ENCODE peak calls at places on chromosome 22, in eight cellular contexts. T is upper lobe of left lung, Q is Panc1, L is GM12878, V is GM23338, I is HCT116, Z is K562, G is HepG2. U is an unnamed sample.
A peak's percentile ranks its signal among the peaks of the same experiment; 100 is the strongest.

GRCh38 chr22:37764622-37765021 is 43.1 kb upstream of the GCAT start:
- ATAC-seq in T (no peak), V (no peak), G (no peak), L (peak; percentile 36), Q (no peak), I (no peak), Z (no peak), U (peak; percentile 44)

GRCh38 chr22:36439481-36440271 is 41.8 kb downstream of the TXN2 start:
- ATAC-seq in G (peak; percentile 45), L (no peak), Q (peak; percentile 82), Z (peak; percentile 67), T (peak; percentile 64), I (peak; percentile 88), V (no peak), U (peak; percentile 82)

GRCh38 chr22:18077087-18077638 is 627 bp upstream of the PEX26 start:
- ATAC-seq in L (no peak), Q (peak; percentile 7), I (no peak), V (no peak), T (no peak), G (no peak), Z (no peak), U (no peak)

GRCh38 chr22:37703906-37704305 is 7.1 kb downstream of the TRIOBP start:
- ATAC-seq in I (no peak), Q (no peak), G (no peak), T (no peak), V (no peak), Z (no peak), L (no peak), U (no peak)

GRCh38 chr22:19086417-19086816 is 35.8 kb downstream of the DGCR2 start:
- ATAC-seq in L (peak; percentile 30), Z (peak; percentile 38), G (no peak), V (no peak), T (no peak), I (peak; percentile 41), Q (no peak), U (no peak)

GRCh38 chr22:38461057-38461413 is 6.0 kb upstream of the KCNJ4 start:
- ATAC-seq in T (no peak), Q (peak; percentile 44), V (no peak), G (peak; percentile 7), L (peak; percentile 11), Z (no peak), I (no peak), U (peak; percentile 31)

GRCh38 chr22:45475876-45476514 is 26.7 kb upstream of the FBLN1 start:
- ATAC-seq in Q (no peak), I (no peak), Z (no peak), L (no peak), V (no peak), G (peak; percentile 44), T (peak; percentile 17), U (peak; percentile 20)

GRCh38 chr22:40534379-40535188 is 101.9 kb downstream of the MRTFA start:
- ATAC-seq in L (peak; percentile 48), G (no peak), Q (peak; percentile 80), I (no peak), Z (peak; percentile 76), V (peak; percentile 82), T (no peak), U (no peak)

GRCh38 chr22:19412934-19413333 is 18.6 kb downstream of the HIRA start:
- ATAC-seq in Z (no peak), I (no peak), L (no peak), Q (no peak), T (no peak), V (no peak), G (no peak), U (no peak)

GRCh38 chr22:37014835-37015586 is 4.2 kb downstream of the TST start:
- ATAC-seq in Z (peak; percentile 61), T (no peak), V (no peak), L (no peak), G (peak; percentile 4), Q (no peak), I (no peak), U (no peak)

GRCh38 chr22:40966683-40967082 is 15.5 kb downstream of the RBX1 start:
- ATAC-seq in V (no peak), Q (no peak), L (no peak), I (no peak), Z (peak; percentile 78), G (no peak), T (no peak), U (no peak)

GRCh38 chr22:25131198-25131887 is 68.3 kb upstream of the CRYBB3 start:
- ATAC-seq in V (no peak), Q (no peak), G (no peak), L (peak; percentile 68), I (no peak), Z (no peak), T (no peak), U (no peak)

GRCh38 chr22:38172489-38173155 is 9.0 kb downstream of the PLA2G6 start:
- ATAC-seq in T (peak; percentile 42), I (no peak), Z (no peak), Q (peak; percentile 47), G (peak; percentile 21), L (no peak), V (peak; percentile 27), U (peak; percentile 48)

GRCh38 chr22:37965940-37966664 is 12.6 kb downstream of the POLR2F start:
- ATAC-seq in G (peak; percentile 65), V (no peak), L (no peak), Q (no peak), I (no peak), Z (no peak), T (no peak), U (no peak)

GRCh38 chr22:19360300-19360792 is 68.8 kb upstream of the CLTCL1 start:
- ATAC-seq in Z (peak; percentile 48), G (peak; percentile 19), I (no peak), Q (peak; percentile 61), T (no peak), V (peak; percentile 68), L (no peak), U (no peak)

GRCh38 chr22:49436056-49436455 is 391.6 kb downstream of the BRD1 start:
- ATAC-seq in Z (no peak), G (no peak), L (no peak), T (no peak), V (no peak), Q (no peak), I (no peak), U (no peak)

GRCh38 chr22:47067911-47068654 is 305.6 kb downstream of the TBC1D22A start:
- ATAC-seq in Q (no peak), V (no peak), I (no peak), G (no peak), T (no peak), Z (no peak), L (no peak), U (no peak)

GRCh38 chr22:25137577-25138525 is 61.8 kb upstream of the CRYBB3 start:
- ATAC-seq in L (no peak), I (peak; percentile 62), Q (no peak), G (no peak), V (no peak), Z (peak; percentile 33), T (no peak), U (peak; percentile 72)

GRCh38 chr22:37661160-37661924 is 2.8 kb downstream of the PDXP start:
- ATAC-seq in Z (peak; percentile 38), L (peak; percentile 33), G (peak; percentile 46), V (no peak), T (no peak), Q (peak; percentile 36), I (no peak), U (no peak)

GRCh38 chr22:25282671-25283561 is 63.5 kb downstream of the CRYBB2 start:
- ATAC-seq in I (no peak), G (no peak), L (no peak), V (peak; percentile 80), T (no peak), Z (no peak), Q (peak; percentile 48), U (no peak)

DNA sequence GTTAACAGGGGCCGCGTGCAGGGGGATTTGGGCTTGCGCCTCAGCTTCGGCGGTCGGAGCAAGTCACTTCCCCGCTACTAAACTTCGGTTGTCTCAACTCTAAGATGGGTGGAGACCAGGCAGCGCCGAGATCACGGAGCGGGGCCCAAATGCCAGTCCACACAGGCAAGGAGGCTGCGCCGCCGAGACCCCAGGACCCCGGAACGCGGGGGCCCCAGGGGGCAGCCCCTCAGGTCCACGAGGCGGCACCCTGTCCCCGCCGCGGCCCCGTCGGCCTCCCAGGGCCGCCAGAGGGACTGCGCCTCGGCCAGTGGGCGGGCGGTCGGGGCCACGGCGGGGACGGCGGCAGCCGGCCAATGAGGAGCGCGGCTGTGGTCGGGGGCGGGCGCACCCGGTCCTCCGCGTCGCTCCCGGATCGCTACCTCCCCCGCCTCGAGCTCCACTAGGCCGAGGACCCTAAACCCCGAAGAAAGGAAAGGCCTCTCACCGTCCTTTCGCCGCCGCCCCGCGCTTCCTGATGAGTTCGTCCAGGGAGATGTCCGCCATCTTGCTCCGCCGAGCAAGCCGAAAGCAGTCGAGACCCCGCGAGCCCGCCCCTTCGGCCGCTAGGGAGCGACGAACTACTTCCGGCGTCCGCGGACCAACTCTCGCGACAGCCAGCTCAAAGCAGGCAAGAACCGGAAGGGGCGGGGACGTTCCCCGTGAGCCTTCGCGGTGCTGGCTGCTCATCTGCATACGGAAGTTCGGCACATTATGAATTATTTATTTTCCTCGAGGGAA is at the start of gene POLDIP3:
- ATAC-seq in T (peak; percentile 96), V (peak; percentile 72), Z (peak; percentile 87), Q (peak; percentile 85), L (peak; percentile 79), G (peak; percentile 79), I (peak; percentile 71), U (peak; percentile 88)
- TF ChIP-seq POLR2AphosphoS5 in T (peak; percentile 89), V (no peak), Z (no peak), Q (no peak), L (no peak), G (peak; percentile 27), I (peak; percentile 78), U (no peak)

GRCh38 chr22:29801153-29801552 is 34.0 kb downstream of the UQCR10 start:
- ATAC-seq in T (peak; percentile 8), Q (no peak), I (no peak), L (no peak), V (peak; percentile 71), Z (no peak), G (no peak), U (no peak)
- H3K27ac ChIP-seq in T (peak overlapping the region; percentile 28), Q (no peak overlapping the region), I (no peak overlapping the region), L (no peak overlapping the region), V (peak overlapping the region; percentile 45), Z (no peak overlapping the region), G (no peak overlapping the region), U (no peak overlapping the region)

GRCh38 chr22:23219787-23220484 is 39.6 kb downstream of the BCR start:
- ATAC-seq in G (no peak), V (no peak), L (peak; percentile 93), Z (peak; percentile 54), T (peak; percentile 50), I (peak; percentile 38), Q (no peak), U (no peak)
- H3K4me3 ChIP-seq in G (no peak overlapping the region), V (no peak overlapping the region), L (peak overlapping the region; percentile 24), Z (no peak overlapping the region), T (no peak overlapping the region), I (no peak overlapping the region), Q (no peak overlapping the region), U (no peak overlapping the region)

DNA sequence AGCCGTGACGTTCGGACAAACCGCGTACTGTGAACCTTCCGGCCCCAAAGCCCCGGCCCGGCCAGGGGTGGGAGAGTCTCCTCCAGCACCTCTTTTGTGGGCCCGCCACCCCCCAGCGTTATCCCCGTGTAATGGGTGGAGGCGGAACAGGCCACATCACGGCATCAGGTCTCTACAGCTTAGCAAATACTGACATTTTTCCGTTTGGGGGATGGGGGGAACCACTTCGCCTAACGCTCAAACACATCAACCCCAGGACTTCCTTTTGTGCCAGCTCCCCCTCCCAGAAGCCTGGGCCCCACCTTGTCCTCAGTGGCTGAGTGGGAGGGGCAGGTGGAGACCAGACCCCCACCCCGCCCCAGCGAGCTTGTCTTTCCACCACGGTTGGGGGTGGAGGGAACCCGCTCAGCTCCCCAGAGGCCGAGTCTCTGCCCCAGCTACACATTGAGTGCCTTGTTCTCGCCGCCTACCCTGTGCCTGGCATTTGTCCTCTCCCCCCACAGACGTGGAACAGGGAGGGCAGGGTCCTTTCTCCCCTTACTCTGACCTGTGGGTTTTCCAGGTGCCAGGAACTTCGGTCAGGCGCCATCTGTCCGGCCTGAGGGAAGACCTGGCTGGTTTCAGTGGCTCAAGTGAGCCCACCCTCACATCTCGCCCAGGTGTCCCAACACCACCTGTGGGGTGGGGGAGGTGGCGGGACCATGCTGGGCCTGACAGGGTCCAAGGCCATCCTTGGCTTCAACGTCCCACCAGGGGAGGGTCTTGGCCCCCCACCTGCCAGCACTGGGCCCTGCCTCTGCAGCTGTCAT is 29.6 kb downstream of the SBF1 start:
- ATAC-seq in L (no peak), Q (peak; percentile 27), I (no peak), G (peak; percentile 0), V (peak; percentile 8), T (peak; percentile 61), Z (no peak), U (no peak)
- TF ChIP-seq POLR2AphosphoS5 in L (no peak), Q (no peak), I (no peak), G (no peak), V (peak; percentile 2), T (no peak), Z (no peak), U (no peak)

U was measured in gastroesophageal sphincter.